ENCODE peak calls at places on chromosome 1, in five cellular contexts. One of them, this sample, is unnamed.

GRCh38 chr1:208135354-208135753 is 108.8 kb downstream of the PLXNA2 start:
- DNase-seq in activated T-cell treated with anti-CD3 and anti-CD28 coated beads for 4 hours: no peak
- DNase-seq in stimulated activated CD4-positive, alpha-beta T cell treated with anti-CD3 and anti-CD28 coated beads, Interleukin-1b, Interleukin-23, amount 100 ng/mL, for 1 hour: no peak
- DNase-seq in CD4-positive, alpha-beta T cell: no peak
- DNase-seq in GM06990: no peak
- DNase-seq in this sample: no peak

GRCh38 chr1:22930235-22930912 is 42.3 kb downstream of the LACTBL1 start:
- DNase-seq in CD4-positive, alpha-beta T cell: no peak
- DNase-seq in GM06990: no peak
- DNase-seq in stimulated activated CD4-positive, alpha-beta T cell treated with anti-CD3 and anti-CD28 coated beads, Interleukin-1b, Interleukin-23, amount 100 ng/mL, for 1 hour: no peak
- DNase-seq in activated T-cell treated with anti-CD3 and anti-CD28 coated beads for 4 hours: peak; percentile 3
- DNase-seq in this sample: no peak

GRCh38 chr1:154860154-154860870 is 9.8 kb downstream of the KCNN3 start:
- DNase-seq in CD4-positive, alpha-beta T cell: no peak
- DNase-seq in activated T-cell treated with anti-CD3 and anti-CD28 coated beads for 4 hours: no peak
- DNase-seq in stimulated activated CD4-positive, alpha-beta T cell treated with anti-CD3 and anti-CD28 coated beads, Interleukin-1b, Interleukin-23, amount 100 ng/mL, for 1 hour: no peak
- DNase-seq in GM06990: peak; percentile 82
- DNase-seq in this sample: no peak

GRCh38 chr1:107076846-107077245 is 20.4 kb downstream of the PRMT6 start:
- DNase-seq in GM06990: no peak
- DNase-seq in activated T-cell treated with anti-CD3 and anti-CD28 coated beads for 4 hours: no peak
- DNase-seq in CD4-positive, alpha-beta T cell: no peak
- DNase-seq in stimulated activated CD4-positive, alpha-beta T cell treated with anti-CD3 and anti-CD28 coated beads, Interleukin-1b, Interleukin-23, amount 100 ng/mL, for 1 hour: no peak
- DNase-seq in this sample: no peak

GRCh38 chr1:167856711-167857418 is 57.1 kb downstream of the ADCY10 start:
- DNase-seq in CD4-positive, alpha-beta T cell: no peak
- DNase-seq in stimulated activated CD4-positive, alpha-beta T cell treated with anti-CD3 and anti-CD28 coated beads, Interleukin-1b, Interleukin-23, amount 100 ng/mL, for 1 hour: no peak
- DNase-seq in GM06990: no peak
- DNase-seq in activated T-cell treated with anti-CD3 and anti-CD28 coated beads for 4 hours: no peak
- DNase-seq in this sample: no peak

GRCh38 chr1:19468397-19468956 is 16.9 kb downstream of the CAPZB start:
- DNase-seq in activated T-cell treated with anti-CD3 and anti-CD28 coated beads for 4 hours: peak; percentile 63
- DNase-seq in GM06990: no peak
- DNase-seq in stimulated activated CD4-positive, alpha-beta T cell treated with anti-CD3 and anti-CD28 coated beads, Interleukin-1b, Interleukin-23, amount 100 ng/mL, for 1 hour: no peak
- DNase-seq in CD4-positive, alpha-beta T cell: peak; percentile 65
- DNase-seq in this sample: no peak

GRCh38 chr1:40966411-40966810 is 13.1 kb upstream of the CTPS1 start:
- DNase-seq in activated T-cell treated with anti-CD3 and anti-CD28 coated beads for 4 hours: no peak
- DNase-seq in stimulated activated CD4-positive, alpha-beta T cell treated with anti-CD3 and anti-CD28 coated beads, Interleukin-1b, Interleukin-23, amount 100 ng/mL, for 1 hour: no peak
- DNase-seq in CD4-positive, alpha-beta T cell: no peak
- DNase-seq in GM06990: no peak
- DNase-seq in this sample: no peak

GRCh38 chr1:81834268-81834667 is 33.5 kb downstream of the ADGRL2 start:
- DNase-seq in stimulated activated CD4-positive, alpha-beta T cell treated with anti-CD3 and anti-CD28 coated beads, Interleukin-1b, Interleukin-23, amount 100 ng/mL, for 1 hour: no peak
- DNase-seq in CD4-positive, alpha-beta T cell: no peak
- DNase-seq in activated T-cell treated with anti-CD3 and anti-CD28 coated beads for 4 hours: no peak
- DNase-seq in GM06990: no peak
- DNase-seq in this sample: no peak

GRCh38 chr1:147204080-147204479 is 21.1 kb downstream of the FMO5 start:
- DNase-seq in GM06990: no peak
- DNase-seq in CD4-positive, alpha-beta T cell: no peak
- DNase-seq in stimulated activated CD4-positive, alpha-beta T cell treated with anti-CD3 and anti-CD28 coated beads, Interleukin-1b, Interleukin-23, amount 100 ng/mL, for 1 hour: no peak
- DNase-seq in activated T-cell treated with anti-CD3 and anti-CD28 coated beads for 4 hours: no peak
- DNase-seq in this sample: no peak

This sample was measured in cortex of kidney.